ENCODE peak calls at places on chromosomes 2 and 18, in seven cellular contexts. S is tibial artery; R is neural crest cell; K is Right ventricle myocardium superior; O is effector CD4-positive, alpha-beta T cell; B is amniotic stem cell; C is EL. N is an unnamed sample.

GRCh38 chr2:220789961-220790360 is 782.1 kb downstream of the EPHA4 start:
- DNase-seq in S (no peak), R (no peak), K (no peak), O (no peak), B (no peak), C (peak; percentile 74), N (no peak)

GRCh38 chr18:43514747-43515146 is 237.5 kb upstream of the SYT4 start:
- DNase-seq in S (no peak), R (no peak), K (no peak), O (no peak), B (no peak), C (no peak), N (no peak)

GRCh38 chr18:6885992-6886823 is 156.7 kb downstream of the ARHGAP28 start:
- DNase-seq in S (no peak), R (peak; percentile 60), K (no peak), O (no peak), B (peak; percentile 41), C (peak; percentile 56), N (no peak)

GRCh38 chr2:196535742-196536141 is 103.8 kb upstream of the CCDC150 start:
- DNase-seq in S (no peak), R (no peak), K (no peak), O (no peak), B (no peak), C (no peak), N (no peak)

GRCh38 chr2:127187081-127187775 is 32.9 kb downstream of the CYP27C1 start:
- DNase-seq in S (no peak), R (no peak), K (no peak), O (no peak), B (no peak), C (no peak), N (no peak)

GRCh38 chr2:206642075-206643025 is at the start of gene FAM237A:
- DNase-seq in S (no peak), R (peak; percentile 76), K (no peak), O (no peak), B (peak; percentile 21), C (peak; percentile 48), N (no peak)

GRCh38 chr2:231245253-231246094 is 47.0 kb downstream of the ARMC9 start:
- DNase-seq in S (no peak), R (no peak), K (no peak), O (no peak), B (no peak), C (no peak), N (no peak)

GRCh38 chr2:165758276-165758675 is 35.8 kb downstream of the GALNT3 start:
- DNase-seq in S (no peak), R (no peak), K (no peak), O (no peak), B (no peak), C (no peak), N (no peak)

GRCh38 chr2:12318427-12319057 is 398.2 kb upstream of the TRIB2 start:
- DNase-seq in S (no peak), R (no peak), K (no peak), O (no peak), B (peak; percentile 81), C (peak; percentile 94), N (no peak)

GRCh38 chr2:20071397-20072383 is 20.3 kb upstream of the LAPTM4A start:
- DNase-seq in S (peak; percentile 49), R (no peak), K (peak; percentile 82), O (no peak), B (peak; percentile 86), C (peak; percentile 96), N (no peak)

GRCh38 chr2:170812716-170813585 is 3.7 kb upstream of the GAD1 start:
- DNase-seq in S (no peak), R (peak; percentile 38), K (no peak), O (no peak), B (peak; percentile 95), C (peak; percentile 75), N (no peak)

GRCh38 chr2:180983468-180984388 is 3.3 kb downstream of the UBE2E3 start:
- DNase-seq in S (no peak), R (no peak), K (no peak), O (no peak), B (peak; percentile 14), C (peak; percentile 53), N (no peak)

GRCh38 chr2:84963692-84964405 is 7.1 kb upstream of the KCMF1 start:
- DNase-seq in S (no peak), R (no peak), K (no peak), O (no peak), B (no peak), C (peak; percentile 95), N (no peak)

GRCh38 chr2:224221455-224221913 is 180.4 kb downstream of the FAM124B start:
- DNase-seq in S (no peak), R (no peak), K (no peak), O (no peak), B (peak; percentile 93), C (peak; percentile 98), N (no peak)